ENCODE peak calls at places on chromosomes 4 and X, in nine cellular contexts. X, Z, Q, U, O, C, N, P and M are unnamed samples.

GRCh38 chr4:139922625-139923024 is 231.4 kb downstream of the MAML3 start:
- DNase-seq in X (no peak), Z (no peak), Q (no peak), U (no peak), O (no peak), C (no peak), N (no peak), P (no peak), M (no peak)

GRCh38 chr4:7877131-7877530 is 62.5 kb downstream of the AFAP1 start:
- DNase-seq in X (no peak), Z (no peak), Q (no peak), U (no peak), O (no peak), C (no peak), N (no peak), P (no peak), M (no peak)

GRCh38 chr4:36921474-36922220 is 322.9 kb upstream of the NWD2 start:
- DNase-seq in X (no peak), Z (no peak), Q (no peak), U (no peak), O (no peak), C (peak; percentile 0), N (no peak), P (no peak), M (no peak)

GRCh38 chrX:1535241-1536041 is 1.5 kb downstream of the P2RY8 start:
- DNase-seq in X (no peak), Z (peak; percentile 51), Q (no peak), U (no peak), O (peak; percentile 20), C (no peak), N (no peak), P (no peak), M (no peak)

GRCh38 chrX:71604141-71604540 is 14.2 kb downstream of the CXCR3 start:
- DNase-seq in X (no peak), Z (no peak), Q (no peak), U (no peak), O (no peak), C (no peak), N (no peak), P (no peak), M (no peak)

GRCh38 chrX:150548684-150549083 is 19.7 kb upstream of the MTM1 start:
- DNase-seq in X (no peak), Z (no peak), Q (no peak), U (no peak), O (no peak), C (peak; percentile 61), N (no peak), P (no peak), M (no peak)

GRCh38 chr4:3858046-3858730 is 92.0 kb downstream of the ADRA2C start:
- DNase-seq in X (no peak), Z (no peak), Q (no peak), U (no peak), O (no peak), C (no peak), N (no peak), P (no peak), M (no peak)

GRCh38 chr4:152942346-152942745 is 6.2 kb downstream of the FHDC1 start:
- DNase-seq in X (no peak), Z (no peak), Q (no peak), U (no peak), O (no peak), C (peak; percentile 41), N (no peak), P (no peak), M (no peak)

GRCh38 chr4:577499-578450 is 1.7 kb upstream of the TMEM271 start:
- DNase-seq in X (no peak), Z (no peak), Q (no peak), U (peak; percentile 15), O (no peak), C (peak; percentile 39), N (peak; percentile 57), P (peak; percentile 70), M (no peak)

GRCh38 chrX:94400488-94400887 is 726.5 kb downstream of the FAM133A start:
- DNase-seq in X (no peak), Z (no peak), Q (no peak), U (no peak), O (peak; percentile 0), C (peak; percentile 98), N (peak; percentile 18), P (no peak), M (no peak)

GRCh38 chrX:40171513-40172168 is 73.9 kb upstream of the BCOR start:
- DNase-seq in X (no peak), Z (no peak), Q (no peak), U (no peak), O (peak; percentile 28), C (no peak), N (peak; percentile 71), P (peak; percentile 64), M (no peak)

GRCh38 chrX:114962209-114962608 is 55.2 kb downstream of the IL13RA2 start:
- DNase-seq in X (no peak), Z (no peak), Q (no peak), U (no peak), O (no peak), C (no peak), N (no peak), P (no peak), M (no peak)

GRCh38 chr4:155999743-156000142 is 46.1 kb upstream of the CTSO start:
- DNase-seq in X (no peak), Z (no peak), Q (no peak), U (peak; percentile 61), O (peak; percentile 44), C (no peak), N (peak; percentile 28), P (peak; percentile 90), M (no peak)

DNA sequence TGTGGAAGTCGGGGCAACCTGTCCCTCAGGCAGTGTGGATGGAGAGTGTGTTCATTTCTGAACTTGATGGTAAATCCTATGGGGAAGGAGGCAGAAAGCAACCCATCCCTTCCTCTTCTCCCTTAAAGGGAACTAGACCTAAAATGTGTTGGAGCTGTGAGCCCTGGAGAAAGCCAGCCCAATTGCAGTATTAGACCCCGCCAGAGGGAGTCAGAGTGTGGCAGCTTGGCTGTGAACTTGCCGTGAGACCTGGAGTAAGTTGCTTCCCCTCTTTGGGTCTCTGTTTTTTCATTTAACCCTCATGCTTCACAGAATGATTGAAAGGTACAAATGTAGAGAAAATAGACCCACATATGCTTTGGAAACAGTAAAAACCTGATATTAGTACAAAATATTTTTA is 108.7 kb upstream of the PAK3 start:
- DNase-seq in X (no peak), Z (no peak), Q (no peak), U (no peak), O (no peak), C (no peak), N (no peak), P (no peak), M (no peak)
- TF ChIP-seq CTCF in X (peak; percentile 31), Z (no peak), Q (no peak), U (peak; percentile 24), O (no peak), C (peak; percentile 17), N (no peak), P (peak; percentile 14), M (no peak)

GRCh38 chr4:126109836-126110235 is 795.1 kb downstream of the FAT4 start:
- DNase-seq in X (no peak), Z (no peak), Q (no peak), U (no peak), O (no peak), C (no peak), N (no peak), P (no peak), M (no peak)

DNA sequence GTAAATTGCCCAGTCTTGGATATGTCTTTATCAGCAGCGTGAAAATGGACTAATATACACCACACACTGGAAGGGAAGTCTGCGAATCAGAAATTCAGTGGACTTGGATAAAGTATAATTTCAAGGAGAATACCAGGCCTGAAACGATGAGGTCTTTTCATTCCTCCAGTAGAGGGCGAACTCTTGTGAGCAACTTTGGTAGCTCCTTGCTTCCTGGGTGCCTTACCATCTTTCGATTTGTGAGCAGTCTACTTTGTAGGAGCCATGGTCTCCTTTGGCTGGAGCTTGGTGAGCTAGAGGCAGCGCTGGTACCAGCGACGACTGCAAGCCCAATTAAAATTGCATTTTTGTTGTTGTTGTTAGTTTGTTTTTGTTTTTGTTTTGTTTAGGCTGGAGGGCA is 791.9 kb downstream of the FAT4 start:
- DNase-seq in X (no peak), Z (no peak), Q (no peak), U (no peak), O (no peak), C (peak; percentile 2), N (no peak), P (peak; percentile 18), M (no peak)
- TF ChIP-seq CTCF in X (peak; percentile 17), Z (no peak), Q (no peak), U (peak; percentile 38), O (no peak), C (peak; percentile 37), N (no peak), P (peak; percentile 31), M (peak; percentile 21)

GRCh38 chr4:188308142-188308541 is 168.9 kb downstream of the TRIML1 start:
- DNase-seq in X (no peak), Z (no peak), Q (no peak), U (no peak), O (no peak), C (no peak), N (no peak), P (no peak), M (no peak)
- TF ChIP-seq CTCF in X (no peak), Z (no peak), Q (no peak), U (no peak), O (no peak), C (no peak), N (no peak), P (no peak), M (no peak)

GRCh38 chrX:129760155-129760554 is 19.6 kb upstream of the SASH3 start:
- DNase-seq in X (no peak), Z (no peak), Q (no peak), U (no peak), O (no peak), C (no peak), N (no peak), P (no peak), M (no peak)

GRCh38 chrX:129759576-129760061 is 20.1 kb upstream of the SASH3 start:
- DNase-seq in X (no peak), Z (no peak), Q (no peak), U (no peak), O (no peak), C (peak; percentile 69), N (no peak), P (peak; percentile 34), M (no peak)

GRCh38 chrX:129760981-129761380 is 18.8 kb upstream of the SASH3 start:
- DNase-seq in X (no peak), Z (no peak), Q (no peak), U (no peak), O (no peak), C (no peak), N (no peak), P (no peak), M (no peak)

GRCh38 chrX:129754266-129755024 is 15.7 kb downstream of the XPNPEP2 start:
- DNase-seq in X (no peak), Z (no peak), Q (no peak), U (no peak), O (no peak), C (no peak), N (no peak), P (peak; percentile 46), M (no peak)

GRCh38 chrX:129755779-129756650 is 17.2 kb downstream of the XPNPEP2 start:
- DNase-seq in X (no peak), Z (no peak), Q (no peak), U (no peak), O (no peak), C (no peak), N (no peak), P (peak; percentile 36), M (no peak)
- TF ChIP-seq CTCF in X (no peak), Z (no peak), Q (no peak), U (no peak), O (no peak), C (no peak), N (no peak), P (peak; percentile 20), M (no peak)